ENCODE peak calls at places on chromosomes 6 and 20, in four cellular contexts. Q, B, E and T are unnamed samples.

GRCh38 chr6:34489229-34489805 is 23.4 kb downstream of the PACSIN1 start:
- DNase-seq in Q (no peak), B (no peak), E (no peak), T (no peak)

GRCh38 chr20:19621072-19621471 is 137.0 kb upstream of the RIN2 start:
- DNase-seq in Q (no peak), B (peak), E (no peak), T (no peak)

GRCh38 chr20:24955045-24955444 is 6.0 kb downstream of the CST7 start:
- DNase-seq in Q (no peak), B (no peak), E (no peak), T (no peak)

GRCh38 chr6:128657181-128657580 is 136.8 kb upstream of the PTPRK start:
- DNase-seq in Q (no peak), B (peak), E (no peak), T (no peak)

GRCh38 chr20:17558154-17558940 is 11.5 kb upstream of the DSTN start:
- DNase-seq in Q (peak), B (peak), E (no peak), T (peak)

GRCh38 chr6:43776799-43777776 is 7.1 kb downstream of the VEGFA start:
- DNase-seq in Q (no peak), B (no peak), E (no peak), T (no peak)

GRCh38 chr6:7504041-7504440 is 37.4 kb upstream of the DSP start:
- DNase-seq in Q (no peak), B (no peak), E (no peak), T (no peak)

GRCh38 chr6:46606318-46606717 is 46.3 kb downstream of the CYP39A1 start:
- DNase-seq in Q (no peak), B (no peak), E (no peak), T (no peak)

GRCh38 chr6:70811788-70812187 is 144.1 kb downstream of the SMAP1 start:
- DNase-seq in Q (no peak), B (peak), E (no peak), T (no peak)

GRCh38 chr6:116059713-116060571 is 749 bp downstream of the FRK start:
- DNase-seq in Q (no peak), B (no peak), E (no peak), T (peak)

GRCh38 chr6:130843575-130844320 is 16.5 kb downstream of the SMLR1 start:
- DNase-seq in Q (peak), B (peak), E (peak), T (no peak)

GRCh38 chr20:31841928-31842327 is 3.5 kb downstream of the FOXS1 start:
- DNase-seq in Q (peak), B (peak), E (no peak), T (no peak)

GRCh38 chr6:157050537-157051280 is 272.6 kb downstream of the TMEM242 start:
- DNase-seq in Q (no peak), B (no peak), E (no peak), T (no peak)

GRCh38 chr6:160400426-160400825 is 52.2 kb downstream of the SLC22A3 start:
- DNase-seq in Q (no peak), B (no peak), E (no peak), T (no peak)

GRCh38 chr6:46072866-46073265 is 56.9 kb upstream of the ENPP4 start:
- DNase-seq in Q (no peak), B (no peak), E (no peak), T (no peak)

GRCh38 chr6:116314218-116314617 is 34.5 kb upstream of the TSPYL1 start:
- DNase-seq in Q (no peak), B (peak), E (no peak), T (no peak)

GRCh38 chr6:20542927-20543602 is 8.8 kb downstream of the CDKAL1 start:
- DNase-seq in Q (peak), B (peak), E (no peak), T (peak)

GRCh38 chr6:140601409-140601808 is 1227.0 kb upstream of the CITED2 start:
- DNase-seq in Q (no peak), B (peak), E (no peak), T (no peak)

GRCh38 chr6:154901856-154902552 is 93.1 kb upstream of the TIAM2 start:
- DNase-seq in Q (no peak), B (no peak), E (no peak), T (no peak)

GRCh38 chr6:148016013-148016412 is 326.6 kb upstream of the SASH1 start:
- DNase-seq in Q (no peak), B (no peak), E (no peak), T (no peak)

GRCh38 chr6:77462359-77463307 is 658 bp downstream of the HTR1B start:
- DNase-seq in Q (peak), B (no peak), E (peak), T (no peak)

DNA sequence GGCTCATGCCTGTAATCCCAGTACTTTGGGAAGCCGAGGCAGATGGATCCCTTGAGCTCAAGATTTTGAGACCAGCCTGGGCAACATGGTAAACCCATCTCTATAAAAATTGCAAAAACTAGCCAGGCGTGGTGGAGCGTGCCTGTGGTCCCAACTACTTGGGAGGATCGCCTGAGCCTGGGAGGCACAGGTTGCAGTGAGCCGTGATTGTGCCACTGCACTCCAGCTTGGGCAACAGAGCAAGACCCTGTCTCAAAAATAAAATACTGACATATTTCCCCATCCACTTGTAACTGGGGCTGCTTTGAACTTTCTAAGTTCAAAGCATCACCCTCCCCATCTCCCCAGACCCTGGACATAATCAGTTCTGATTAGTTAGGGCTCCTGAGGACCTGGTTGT is 7.2 kb upstream of the MMP9 start:
- DNase-seq in Q (no peak), B (no peak), E (no peak), T (no peak)
- H4K91ac ChIP-seq in Q (no peak), B (no peak), E (no peak), T (peak)

GRCh38 chr20:46562373-46563169 is 12.1 kb upstream of the OCSTAMP start:
- DNase-seq in Q (peak), B (peak), E (peak), T (peak)
- H2BK120ac ChIP-seq in Q (no peak), B (peak), E (no peak), T (peak)

GRCh38 chr20:61970357-61970756 is 95.3 kb downstream of the TAF4 start:
- DNase-seq in Q (no peak), B (no peak), E (no peak), T (no peak)
- H4K8ac ChIP-seq in Q (no peak), B (no peak), E (no peak), T (no peak)

GRCh38 chr20:34516038-34516873 is at the start of gene DYNLRB1:
- DNase-seq in Q (peak), B (peak), E (peak), T (peak)
- H4K91ac ChIP-seq in Q (peak), B (peak), E (no peak), T (peak)

GRCh38 chr6:139080255-139080920 is 51.8 kb downstream of the ABRACL start:
- DNase-seq in Q (no peak), B (no peak), E (no peak), T (no peak)

GRCh38 chr6:139082370-139082769 is 52.5 kb upstream of the HECA start:
- DNase-seq in Q (no peak), B (no peak), E (no peak), T (no peak)

DNA sequence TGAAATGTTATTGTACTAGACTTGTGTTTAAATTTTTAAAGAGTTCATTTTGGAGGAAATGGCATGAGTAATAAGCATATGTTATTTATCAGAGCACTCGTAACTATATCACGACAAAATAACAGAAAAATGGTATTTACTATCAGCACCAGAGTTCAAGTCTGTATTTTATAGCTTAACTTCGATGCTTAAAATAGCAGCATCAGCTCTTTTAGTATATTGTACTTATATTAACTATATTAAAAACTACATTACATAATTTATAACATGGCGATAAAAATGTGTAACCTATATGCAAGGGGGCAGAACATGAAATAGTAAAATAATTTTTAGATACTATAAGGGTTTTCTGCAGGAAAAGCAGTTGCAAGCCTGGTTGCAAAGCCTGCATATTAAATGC is 52.9 kb downstream of the ABRACL start:
- DNase-seq in Q (no peak), B (no peak), E (no peak), T (no peak)
- H2BK120ac ChIP-seq in Q (no peak), B (no peak), E (no peak), T (no peak)

GRCh38 chr6:112269165-112269564 is 14.8 kb upstream of the LAMA4 start:
- DNase-seq in Q (no peak), B (peak), E (no peak), T (no peak)
- H4K8ac ChIP-seq in Q (no peak), B (no peak), E (no peak), T (no peak)

DNA sequence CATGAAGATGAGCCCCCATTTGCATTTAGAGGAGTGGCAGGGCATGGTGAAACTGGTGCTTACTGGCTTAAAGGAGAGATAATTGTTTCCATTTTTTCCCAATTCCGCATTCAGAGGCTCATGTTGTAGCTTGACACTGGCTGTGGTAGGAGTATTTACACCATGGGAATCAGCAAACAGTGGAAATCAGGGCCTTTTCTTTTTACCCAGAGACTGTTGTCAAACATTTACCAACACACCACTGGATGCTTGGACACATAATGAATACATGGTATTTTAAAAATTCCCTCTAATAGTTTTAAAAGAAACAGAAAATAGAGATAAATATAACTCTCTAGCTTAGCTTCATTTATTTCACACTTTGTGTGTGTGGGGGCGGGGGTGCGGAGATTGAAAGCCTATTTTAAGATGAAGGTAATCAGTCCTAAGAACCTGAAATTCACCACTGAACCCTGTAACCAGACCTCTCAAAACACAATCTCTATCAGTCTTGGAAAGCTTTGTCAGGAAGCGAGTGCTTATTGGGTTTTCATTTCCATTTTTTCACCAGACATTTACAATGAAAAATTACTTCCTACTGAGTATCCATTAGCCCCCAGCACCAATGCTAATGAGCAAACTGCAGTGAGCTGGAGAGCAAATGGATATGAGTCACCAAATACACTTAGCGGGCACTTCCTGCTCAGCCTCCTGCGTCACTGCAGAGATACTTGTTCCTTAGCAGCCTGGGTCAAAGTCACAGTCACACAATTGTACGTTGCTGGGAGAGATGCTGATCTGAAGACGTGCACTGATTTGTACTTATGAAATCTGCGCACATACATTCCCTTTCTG is 532.0 kb downstream of the BCKDHB start:
- DNase-seq in Q (peak), B (peak), E (no peak), T (peak)
- H4K91ac ChIP-seq in Q (peak), B (peak), E (no peak), T (no peak)

GRCh38 chr6:26193467-26194328 is 106.5 kb downstream of the HFE start:
- DNase-seq in Q (no peak), B (no peak), E (no peak), T (no peak)
- H2BK120ac ChIP-seq in Q (no peak), B (no peak), E (no peak), T (no peak)

GRCh38 chr20:21238400-21238799 is 64.7 kb upstream of the XRN2 start:
- DNase-seq in Q (no peak), B (no peak), E (no peak), T (no peak)
- H4K8ac ChIP-seq in Q (no peak), B (no peak), E (no peak), T (no peak)